ENCODE peak calls at places on chromosome 7, in nine cellular contexts. S is DMS153; Z is WTC11; A is GM18507; M is stimulated activated CD4-positive, alpha-beta T cell treated with anti-CD3 and anti-CD28 coated beads, Interleukin-12 subunit alpha, Interleukin-12 subunit beta, amount 100 ng/mL, for 4 hours; L is substantia nigra; Q is endothelial cell; F is upper lobe of right lung; E is central memory CD4-positive, alpha-beta T cell. P is an unnamed sample.

GRCh38 chr7:99406557-99406956 is 1.8 kb downstream of the PDAP1 start:
- DNase-seq in S (no peak), M (no peak), A (no peak), L (no peak), F (no peak), E (no peak), Q (no peak), Z (no peak), P (no peak)

GRCh38 chr7:157494506-157495176 is 157.8 kb downstream of the DNAJB6 start:
- DNase-seq in S (no peak), E (no peak), F (peak), L (no peak), A (no peak), Q (no peak), M (no peak), Z (no peak), P (no peak)

GRCh38 chr7:133365892-133366291 is 113.0 kb downstream of the EXOC4 start:
- DNase-seq in S (no peak), Q (no peak), F (no peak), A (no peak), M (no peak), L (no peak), Z (no peak), E (no peak), P (no peak)

GRCh38 chr7:28773423-28774129 is 184.6 kb downstream of the TRIL start:
- DNase-seq in S (peak), Q (no peak), M (no peak), F (no peak), E (no peak), L (no peak), Z (no peak), A (no peak), P (no peak)

GRCh38 chr7:1966631-1967200 is 266.0 kb downstream of the MAD1L1 start:
- DNase-seq in M (no peak), E (no peak), L (no peak), A (no peak), S (no peak), Z (no peak), F (peak), Q (no peak), P (no peak)

GRCh38 chr7:2218444-2218785 is 14.3 kb downstream of the MAD1L1 start:
- DNase-seq in L (no peak), E (no peak), Q (no peak), M (no peak), A (no peak), F (no peak), S (no peak), Z (no peak), P (no peak)

GRCh38 chr7:2172311-2173183 is 60.2 kb downstream of the MAD1L1 start:
- DNase-seq in E (no peak), A (no peak), L (no peak), Q (no peak), F (peak), S (peak), M (no peak), Z (no peak), P (no peak)

GRCh38 chr7:39667354-39667923 is 44.1 kb downstream of the RALA start:
- DNase-seq in M (no peak), L (no peak), Q (no peak), Z (no peak), F (no peak), S (no peak), A (no peak), E (no peak), P (no peak)

GRCh38 chr7:64876792-64877713 is 26.0 kb upstream of the ZNF273 start:
- DNase-seq in S (no peak), M (peak), Z (peak), E (peak), Q (peak), L (peak), A (no peak), F (peak), P (peak)

GRCh38 chr7:43481905-43482678 is 100.8 kb upstream of the STK17A start:
- DNase-seq in S (no peak), Q (no peak), L (no peak), A (no peak), M (no peak), F (no peak), Z (no peak), E (no peak), P (no peak)

GRCh38 chr7:20783131-20783715 is 3.5 kb downstream of the SP8 start:
- DNase-seq in Q (no peak), A (no peak), E (no peak), L (no peak), Z (no peak), M (no peak), S (no peak), F (no peak), P (no peak)

GRCh38 chr7:53218730-53219504 is 183.5 kb downstream of the POM121L12 start:
- DNase-seq in F (no peak), Z (peak), M (no peak), L (peak), Q (peak), E (no peak), A (no peak), S (no peak), P (no peak)

GRCh38 chr7:90919766-90920165 is 323.6 kb downstream of the CDK14 start:
- DNase-seq in Z (no peak), E (no peak), Q (no peak), F (no peak), A (no peak), S (no peak), M (no peak), L (no peak), P (no peak)

GRCh38 chr7:152402384-152403250 is 33.2 kb downstream of the KMT2C start:
- DNase-seq in S (no peak), Q (no peak), A (no peak), E (no peak), M (no peak), L (no peak), F (no peak), Z (no peak), P (no peak)

GRCh38 chr7:5672468-5672867 is 109.0 kb downstream of the RNF216 start:
- DNase-seq in A (no peak), Z (no peak), E (no peak), F (no peak), L (no peak), M (no peak), S (no peak), Q (no peak), P (no peak)

GRCh38 chr7:101934618-101935017 is 117.2 kb downstream of the CUX1 start:
- DNase-seq in Q (no peak), M (no peak), E (no peak), F (peak), A (no peak), S (no peak), Z (no peak), L (no peak), P (no peak)

GRCh38 chr7:12386237-12386839 is 17.3 kb downstream of the VWDE start:
- DNase-seq in M (no peak), F (no peak), A (no peak), Q (no peak), S (peak), L (no peak), E (no peak), Z (no peak), P (no peak)

GRCh38 chr7:1391449-1391848 is 67.8 kb downstream of the MICALL2 start:
- DNase-seq in L (no peak), F (no peak), M (no peak), Q (no peak), Z (no peak), E (no peak), A (no peak), S (no peak), P (no peak)

GRCh38 chr7:66837661-66838060 is 83.4 kb upstream of the TMEM248 start:
- DNase-seq in L (no peak), A (no peak), Q (no peak), E (no peak), M (no peak), F (no peak), Z (no peak), S (no peak), P (no peak)

GRCh38 chr7:11343818-11344413 is 370.2 kb downstream of the PHF14 start:
- DNase-seq in Q (peak), L (no peak), M (no peak), S (peak), Z (no peak), F (no peak), E (peak), A (no peak), P (no peak)

GRCh38 chr7:155509725-155510551 is 36.4 kb downstream of the CNPY1 start:
- DNase-seq in F (peak), L (no peak), E (no peak), A (no peak), M (no peak), S (no peak), Q (no peak), Z (peak), P (no peak)